ENCODE peak calls at places on chromosomes 2 and 18, in seven cellular contexts. I is K562, Q is HepG2, L is HCT116, F is GM12878, E is H1, G is SK-N-SH. R is an unnamed sample.

GRCh38 chr2:10709290-10709939 is 12.0 kb upstream of the ATP6V1C2 start:
- DNase-seq in I (peak; percentile 6), Q (peak; percentile 51), L (peak; percentile 57), F (no peak), E (peak; percentile 72), G (peak; percentile 50), R (peak; percentile 20)

GRCh38 chr2:239283288-239283945 is 117.4 kb downstream of the HDAC4 start:
- DNase-seq in I (no peak), Q (no peak), L (no peak), F (no peak), E (no peak), G (no peak), R (no peak)

GRCh38 chr2:172996387-172996961 is 79.2 kb upstream of the MAP3K20 start:
- DNase-seq in I (no peak), Q (no peak), L (no peak), F (no peak), E (no peak), G (no peak), R (no peak)

GRCh38 chr2:128305555-128306080 is 13.1 kb downstream of the HS6ST1 start:
- DNase-seq in I (no peak), Q (no peak), L (no peak), F (no peak), E (no peak), G (no peak), R (no peak)

GRCh38 chr18:61589053-61589723 is 256.0 kb downstream of the CDH20 start:
- DNase-seq in I (no peak), Q (no peak), L (no peak), F (no peak), E (no peak), G (no peak), R (no peak)

GRCh38 chr18:60892855-60893254 is 440.4 kb upstream of the CDH20 start:
- DNase-seq in I (no peak), Q (peak; percentile 45), L (peak; percentile 41), F (no peak), E (no peak), G (no peak), R (peak; percentile 43)

GRCh38 chr18:21085579-21086161 is 25.9 kb downstream of the ROCK1 start:
- DNase-seq in I (no peak), Q (no peak), L (no peak), F (no peak), E (no peak), G (no peak), R (no peak)

GRCh38 chr18:32333781-32334180 is 136.9 kb downstream of the GAREM1 start:
- DNase-seq in I (no peak), Q (no peak), L (no peak), F (no peak), E (no peak), G (no peak), R (peak; percentile 63)

GRCh38 chr2:128260239-128261138 is 58.2 kb downstream of the HS6ST1 start:
- DNase-seq in I (no peak), Q (peak; percentile 86), L (peak; percentile 4), F (no peak), E (peak; percentile 81), G (peak; percentile 25), R (no peak)

GRCh38 chr2:12416600-12416999 is 300.1 kb upstream of the TRIB2 start:
- DNase-seq in I (peak; percentile 45), Q (peak; percentile 11), L (no peak), F (no peak), E (no peak), G (no peak), R (no peak)

GRCh38 chr2:151438506-151438905 is 28.8 kb downstream of the RIF1 start:
- DNase-seq in I (no peak), Q (no peak), L (no peak), F (no peak), E (no peak), G (no peak), R (no peak)

GRCh38 chr2:223835701-223836532 is 1.5 kb downstream of the AP1S3 start:
- DNase-seq in I (no peak), Q (no peak), L (no peak), F (peak; percentile 66), E (no peak), G (no peak), R (no peak)

GRCh38 chr2:230821261-230821990 is 43.3 kb upstream of the ITM2C start:
- DNase-seq in I (no peak), Q (no peak), L (no peak), F (no peak), E (no peak), G (no peak), R (no peak)

GRCh38 chr2:46320141-46320567 is 22.9 kb downstream of the EPAS1 start:
- DNase-seq in I (no peak), Q (no peak), L (no peak), F (no peak), E (no peak), G (peak; percentile 52), R (no peak)
- TF ChIP-seq JUND in I (no peak), Q (no peak), L (no peak), F (no peak), E (no peak), G (no peak), R (no peak)

DNA sequence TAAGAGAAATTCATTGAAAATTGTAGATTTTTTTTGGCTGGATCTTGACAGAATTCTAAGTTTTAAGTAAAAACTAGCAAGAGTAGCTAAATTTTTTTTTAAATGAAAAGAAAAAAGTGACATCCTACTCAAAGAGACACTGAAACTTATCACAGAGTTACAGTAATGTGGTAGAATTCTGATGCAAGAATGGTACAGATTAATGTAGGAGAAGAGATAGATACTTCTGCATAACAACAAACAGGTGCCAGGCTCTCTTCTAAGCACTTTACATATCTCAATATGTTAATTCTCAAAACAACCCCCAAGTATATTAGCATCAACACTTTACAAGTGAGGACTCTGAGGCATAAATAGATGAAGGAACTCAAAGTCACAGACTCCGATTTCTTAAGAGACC is 28.1 kb downstream of the GCC2 start:
- DNase-seq in I (no peak), Q (no peak), L (no peak), F (no peak), E (no peak), G (no peak), R (no peak)
- TF ChIP-seq JUND in I (no peak), Q (no peak), L (no peak), F (no peak), E (no peak), G (no peak), R (no peak)

DNA sequence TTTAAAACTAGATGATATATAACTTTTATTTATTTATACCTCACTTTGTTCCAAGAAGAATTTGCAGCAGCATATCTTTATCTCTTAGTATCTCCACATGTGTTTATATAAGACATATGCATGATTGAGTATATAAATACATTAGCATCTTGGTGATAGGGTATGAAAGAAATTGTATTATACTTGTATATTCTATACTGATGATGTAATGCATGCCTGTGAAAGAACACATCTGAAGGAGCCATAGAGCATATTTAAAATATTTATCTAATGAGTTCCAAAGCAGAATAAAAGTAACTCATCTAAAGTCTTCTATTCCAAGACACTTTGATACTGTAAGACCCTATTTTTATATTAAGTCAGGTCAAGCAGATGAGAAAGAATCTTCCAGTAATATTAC is 76.9 kb downstream of the DTNB start:
- DNase-seq in I (no peak), Q (no peak), L (no peak), F (no peak), E (no peak), G (no peak), R (no peak)
- TF ChIP-seq JUND in I (no peak), Q (no peak), L (no peak), F (no peak), E (no peak), G (no peak), R (no peak)

GRCh38 chr2:185477452-185477851 is 261.2 kb upstream of the FSIP2 start:
- DNase-seq in I (no peak), Q (no peak), L (no peak), F (no peak), E (no peak), G (no peak), R (no peak)
- TF ChIP-seq JUND in I (no peak), Q (no peak), L (no peak), F (no peak), E (no peak), G (no peak), R (no peak)

DNA sequence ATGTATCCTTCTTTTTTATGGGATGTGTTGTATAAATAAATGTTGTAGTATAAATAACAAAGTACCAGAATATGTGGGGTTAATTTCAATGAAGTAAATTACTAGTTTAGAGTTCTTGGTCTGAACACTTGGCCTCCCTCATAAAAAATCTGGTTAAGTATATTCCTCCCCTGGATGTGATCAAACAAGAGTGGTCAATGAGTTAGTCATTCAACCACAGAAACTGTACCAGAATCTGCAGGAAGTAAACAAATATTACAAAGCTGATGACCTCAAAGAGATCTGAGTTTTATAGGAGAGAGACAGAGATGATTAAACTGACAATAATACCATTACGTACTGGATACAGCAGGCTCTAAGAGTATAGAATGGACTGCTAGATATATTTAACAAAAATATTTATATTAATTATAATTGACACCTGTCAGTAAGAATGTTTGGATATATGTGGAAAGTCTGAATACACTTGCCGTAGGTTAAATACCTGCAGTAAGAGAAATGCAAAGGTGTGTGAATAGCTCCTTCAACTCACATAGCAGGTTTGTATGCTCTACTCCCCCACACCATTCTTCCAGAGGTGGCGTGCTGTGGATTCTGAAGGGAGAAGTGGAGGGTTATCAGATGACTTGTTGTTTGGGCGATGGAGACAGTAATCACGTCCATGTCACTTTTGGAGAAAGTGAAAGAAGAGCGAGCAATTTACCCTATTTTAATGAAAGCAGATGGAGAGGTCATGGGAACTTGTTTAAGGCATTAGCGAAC is 108.3 kb upstream of the LRATD1 start:
- DNase-seq in I (no peak), Q (no peak), L (no peak), F (no peak), E (no peak), G (no peak), R (peak; percentile 30)
- TF ChIP-seq JUND in I (no peak), Q (no peak), L (no peak), F (no peak), E (no peak), G (peak; percentile 60), R (no peak)

DNA sequence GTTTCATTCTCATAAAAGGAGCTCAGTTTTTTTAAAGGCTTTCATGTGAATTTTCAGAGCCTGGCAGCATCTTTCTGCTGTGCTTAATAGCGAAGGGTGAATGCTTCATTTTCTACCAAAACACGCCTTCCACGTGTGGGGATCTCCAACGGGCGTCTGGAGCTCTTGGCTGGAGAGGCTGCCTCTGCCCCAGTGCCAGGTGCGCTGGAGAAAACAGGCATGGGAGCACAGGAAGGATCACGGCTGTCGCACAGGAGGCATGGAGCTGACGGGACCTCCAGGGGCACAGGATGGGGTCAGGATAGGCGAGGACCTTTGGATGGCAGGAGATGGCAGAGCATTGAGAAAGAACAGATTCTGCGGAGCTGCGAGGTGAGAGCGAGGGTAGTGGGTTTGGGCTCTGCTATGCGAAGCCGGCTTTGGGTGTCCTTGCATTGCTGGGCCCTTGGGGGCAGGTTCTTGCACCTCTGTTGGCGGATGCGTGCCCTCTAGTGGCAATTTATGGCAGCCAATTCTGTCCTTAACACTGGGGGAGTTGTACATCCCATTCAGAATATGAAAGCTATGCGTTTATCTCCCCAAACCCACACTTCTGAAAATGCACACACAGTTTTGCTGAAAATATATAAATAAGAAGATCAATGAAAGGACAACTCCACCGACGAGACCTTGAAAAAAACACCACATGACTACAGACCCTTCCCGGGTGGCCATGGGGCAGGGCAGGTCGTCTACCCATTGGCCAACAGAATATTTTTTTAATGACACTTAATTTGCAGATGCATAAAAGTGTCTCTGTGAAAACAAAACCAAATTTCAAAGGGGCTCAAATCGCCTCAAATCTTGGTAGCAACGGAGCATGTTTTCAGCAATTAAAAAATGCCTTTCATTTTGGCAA is 90.4 kb upstream of the SLC35G4 start:
- DNase-seq in I (peak; percentile 68), Q (peak; percentile 64), L (peak; percentile 57), F (no peak), E (peak; percentile 85), G (peak; percentile 54), R (peak; percentile 21)
- TF ChIP-seq JUND in I (no peak), Q (no peak), L (no peak), F (no peak), E (no peak), G (no peak), R (no peak)

GRCh38 chr18:27005589-27005988 is 140.1 kb upstream of the AQP4 start:
- DNase-seq in I (no peak), Q (peak; percentile 22), L (peak; percentile 10), F (no peak), E (no peak), G (peak; percentile 19), R (peak; percentile 36)
- TF ChIP-seq JUND in I (no peak), Q (no peak), L (no peak), F (no peak), E (no peak), G (no peak), R (no peak)

R was measured in T47D.